ENCODE peak calls at places on chromosomes 2 and 18, in six cellular contexts. One of them, this sample, is unnamed.

GRCh38 chr2:168311265-168311925 is 64.0 kb upstream of the STK39 start:
- DNase-seq in colonic mucosa: no peak
- DNase-seq in ascending aorta: no peak
- DNase-seq in neural progenitor cell: no peak
- DNase-seq in lower lobe of right lung: no peak
- DNase-seq in endothelial cell of umbilical vein: no peak
- DNase-seq in this sample: no peak

GRCh38 chr2:96423281-96423680 is 81.9 kb downstream of the NEURL3 start:
- DNase-seq in neural progenitor cell: no peak
- DNase-seq in endothelial cell of umbilical vein: no peak
- DNase-seq in colonic mucosa: no peak
- DNase-seq in ascending aorta: no peak
- DNase-seq in lower lobe of right lung: no peak
- DNase-seq in this sample: no peak

GRCh38 chr2:156892449-156893335 is 364.8 kb upstream of the GALNT5 start:
- DNase-seq in neural progenitor cell: peak
- DNase-seq in colonic mucosa: no peak
- DNase-seq in ascending aorta: no peak
- DNase-seq in endothelial cell of umbilical vein: peak
- DNase-seq in lower lobe of right lung: no peak
- DNase-seq in this sample: no peak

GRCh38 chr2:80105020-80105419 is 199.5 kb downstream of the LRRTM1 start:
- DNase-seq in ascending aorta: no peak
- DNase-seq in colonic mucosa: no peak
- DNase-seq in neural progenitor cell: no peak
- DNase-seq in endothelial cell of umbilical vein: no peak
- DNase-seq in lower lobe of right lung: no peak
- DNase-seq in this sample: no peak

GRCh38 chr2:136297974-136298373 is 180.0 kb upstream of the CXCR4 start:
- DNase-seq in ascending aorta: no peak
- DNase-seq in endothelial cell of umbilical vein: no peak
- DNase-seq in neural progenitor cell: no peak
- DNase-seq in lower lobe of right lung: no peak
- DNase-seq in colonic mucosa: no peak
- DNase-seq in this sample: no peak

GRCh38 chr2:27152102-27152795 is 3.4 kb downstream of the TCF23 start:
- DNase-seq in neural progenitor cell: no peak
- DNase-seq in ascending aorta: no peak
- DNase-seq in lower lobe of right lung: no peak
- DNase-seq in colonic mucosa: no peak
- DNase-seq in endothelial cell of umbilical vein: no peak
- DNase-seq in this sample: no peak

GRCh38 chr2:29747786-29748470 is 173.5 kb downstream of the ALK start:
- DNase-seq in neural progenitor cell: peak
- DNase-seq in colonic mucosa: no peak
- DNase-seq in ascending aorta: no peak
- DNase-seq in lower lobe of right lung: no peak
- DNase-seq in endothelial cell of umbilical vein: no peak
- DNase-seq in this sample: no peak

GRCh38 chr2:11710632-11711381 is 35.6 kb upstream of the LPIN1 start:
- DNase-seq in neural progenitor cell: no peak
- DNase-seq in colonic mucosa: no peak
- DNase-seq in ascending aorta: no peak
- DNase-seq in endothelial cell of umbilical vein: peak
- DNase-seq in lower lobe of right lung: no peak
- DNase-seq in this sample: no peak

GRCh38 chr2:218569661-218570500 is 1.2 kb downstream of the CNOT9 start:
- DNase-seq in lower lobe of right lung: no peak
- DNase-seq in neural progenitor cell: peak
- DNase-seq in endothelial cell of umbilical vein: peak
- DNase-seq in ascending aorta: no peak
- DNase-seq in colonic mucosa: peak
- DNase-seq in this sample: no peak

GRCh38 chr2:112023707-112024106 is 31.4 kb upstream of the TMEM87B start:
- DNase-seq in endothelial cell of umbilical vein: no peak
- DNase-seq in neural progenitor cell: no peak
- DNase-seq in lower lobe of right lung: no peak
- DNase-seq in ascending aorta: no peak
- DNase-seq in colonic mucosa: no peak
- DNase-seq in this sample: no peak
- TF ChIP-seq CTCF in endothelial cell of umbilical vein: no peak
- TF ChIP-seq CTCF in neural progenitor cell: no peak
- TF ChIP-seq CTCF in lower lobe of right lung: no peak
- TF ChIP-seq CTCF in ascending aorta: no peak
- TF ChIP-seq CTCF in colonic mucosa: no peak
- TF ChIP-seq CTCF in this sample: no peak

GRCh38 chr2:195575879-195576391 is 81.1 kb upstream of the SLC39A10 start:
- DNase-seq in colonic mucosa: no peak
- DNase-seq in neural progenitor cell: peak
- DNase-seq in lower lobe of right lung: no peak
- DNase-seq in ascending aorta: no peak
- DNase-seq in endothelial cell of umbilical vein: peak
- DNase-seq in this sample: no peak
- TF ChIP-seq CTCF in colonic mucosa: no peak
- TF ChIP-seq CTCF in neural progenitor cell: peak
- TF ChIP-seq CTCF in lower lobe of right lung: no peak
- TF ChIP-seq CTCF in ascending aorta: no peak
- TF ChIP-seq CTCF in endothelial cell of umbilical vein: peak
- TF ChIP-seq CTCF in this sample: no peak

GRCh38 chr2:71777946-71778345 is 324.6 kb downstream of the DYSF start:
- DNase-seq in colonic mucosa: no peak
- DNase-seq in neural progenitor cell: no peak
- DNase-seq in lower lobe of right lung: no peak
- DNase-seq in ascending aorta: no peak
- DNase-seq in endothelial cell of umbilical vein: no peak
- DNase-seq in this sample: no peak
- TF ChIP-seq CTCF in colonic mucosa: no peak
- TF ChIP-seq CTCF in neural progenitor cell: no peak
- TF ChIP-seq CTCF in lower lobe of right lung: no peak
- TF ChIP-seq CTCF in ascending aorta: no peak
- TF ChIP-seq CTCF in endothelial cell of umbilical vein: no peak
- TF ChIP-seq CTCF in this sample: no peak

DNA sequence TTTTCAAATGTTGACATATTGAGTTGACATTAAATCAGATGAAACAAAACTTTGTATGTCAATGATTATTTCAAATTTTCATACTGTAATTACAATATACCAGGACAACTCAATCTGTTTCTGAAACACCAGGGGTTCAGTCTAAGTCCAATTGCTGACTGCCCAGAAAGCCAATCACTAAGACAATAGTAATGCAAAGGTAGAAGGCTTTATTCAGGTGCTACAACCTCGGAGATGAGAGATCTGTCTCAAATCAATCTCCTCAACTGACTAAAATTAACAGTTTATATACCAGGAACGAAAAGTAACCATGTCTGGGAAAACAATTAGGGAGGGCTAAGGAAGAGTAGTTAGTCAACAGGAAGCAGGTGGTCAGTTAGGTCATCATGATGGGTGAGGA is 1400.4 kb downstream of the SUCLG1 start:
- DNase-seq in neural progenitor cell: no peak
- DNase-seq in endothelial cell of umbilical vein: no peak
- DNase-seq in lower lobe of right lung: no peak
- DNase-seq in ascending aorta: no peak
- DNase-seq in colonic mucosa: no peak
- DNase-seq in this sample: no peak
- TF ChIP-seq CTCF in neural progenitor cell: no peak
- TF ChIP-seq CTCF in endothelial cell of umbilical vein: no peak
- TF ChIP-seq CTCF in lower lobe of right lung: no peak
- TF ChIP-seq CTCF in ascending aorta: no peak
- TF ChIP-seq CTCF in colonic mucosa: no peak
- TF ChIP-seq CTCF in this sample: no peak

DNA sequence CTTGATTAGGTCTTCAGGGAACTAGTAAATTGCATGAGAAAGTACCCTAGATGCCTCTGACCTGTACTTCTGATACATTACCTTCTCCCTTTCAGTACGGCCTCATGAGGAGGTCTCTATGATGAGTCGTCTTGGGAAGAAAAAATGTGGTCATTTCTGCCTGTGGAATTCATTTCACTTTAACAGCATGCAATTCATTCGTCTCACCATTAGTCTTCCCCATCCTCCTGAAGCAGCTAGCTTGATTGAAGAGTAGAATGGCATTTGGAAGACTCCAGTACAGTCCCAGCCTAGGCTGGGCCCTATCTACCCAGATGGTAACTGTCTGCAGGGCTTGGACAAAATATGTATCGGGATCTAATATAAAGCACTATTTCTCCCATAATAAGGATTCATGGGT is 52.1 kb downstream of the TMX3 start:
- DNase-seq in colonic mucosa: no peak
- DNase-seq in lower lobe of right lung: no peak
- DNase-seq in endothelial cell of umbilical vein: no peak
- DNase-seq in neural progenitor cell: no peak
- DNase-seq in ascending aorta: no peak
- DNase-seq in this sample: no peak
- TF ChIP-seq CTCF in colonic mucosa: no peak
- TF ChIP-seq CTCF in lower lobe of right lung: no peak
- TF ChIP-seq CTCF in endothelial cell of umbilical vein: peak
- TF ChIP-seq CTCF in neural progenitor cell: no peak
- TF ChIP-seq CTCF in ascending aorta: no peak
- TF ChIP-seq CTCF in this sample: no peak

GRCh38 chr2:212548459-212548815 is 9.8 kb upstream of the ERBB4 start:
- DNase-seq in lower lobe of right lung: no peak
- DNase-seq in ascending aorta: no peak
- DNase-seq in colonic mucosa: no peak
- DNase-seq in neural progenitor cell: peak
- DNase-seq in endothelial cell of umbilical vein: peak
- DNase-seq in this sample: no peak
- TF ChIP-seq CTCF in lower lobe of right lung: peak
- TF ChIP-seq CTCF in ascending aorta: peak
- TF ChIP-seq CTCF in colonic mucosa: no peak
- TF ChIP-seq CTCF in neural progenitor cell: peak
- TF ChIP-seq CTCF in endothelial cell of umbilical vein: peak
- TF ChIP-seq CTCF in this sample: no peak

GRCh38 chr2:188770296-188770695 is 203.9 kb upstream of the COL3A1 start:
- DNase-seq in endothelial cell of umbilical vein: no peak
- DNase-seq in neural progenitor cell: no peak
- DNase-seq in ascending aorta: no peak
- DNase-seq in colonic mucosa: no peak
- DNase-seq in lower lobe of right lung: no peak
- DNase-seq in this sample: no peak

GRCh38 chr2:188766086-188766856 is 207.9 kb upstream of the COL3A1 start:
- DNase-seq in ascending aorta: no peak
- DNase-seq in neural progenitor cell: no peak
- DNase-seq in colonic mucosa: no peak
- DNase-seq in lower lobe of right lung: no peak
- DNase-seq in endothelial cell of umbilical vein: no peak
- DNase-seq in this sample: no peak

GRCh38 chr2:188765522-188765921 is 208.7 kb upstream of the COL3A1 start:
- DNase-seq in lower lobe of right lung: no peak
- DNase-seq in neural progenitor cell: peak
- DNase-seq in ascending aorta: no peak
- DNase-seq in colonic mucosa: no peak
- DNase-seq in endothelial cell of umbilical vein: peak
- DNase-seq in this sample: no peak
- TF ChIP-seq CTCF in lower lobe of right lung: no peak
- TF ChIP-seq CTCF in neural progenitor cell: peak
- TF ChIP-seq CTCF in ascending aorta: no peak
- TF ChIP-seq CTCF in colonic mucosa: no peak
- TF ChIP-seq CTCF in endothelial cell of umbilical vein: peak
- TF ChIP-seq CTCF in this sample: no peak

GRCh38 chr18:9683418-9684396 is 24.4 kb upstream of the RAB31 start:
- DNase-seq in neural progenitor cell: no peak
- DNase-seq in ascending aorta: no peak
- DNase-seq in lower lobe of right lung: no peak
- DNase-seq in endothelial cell of umbilical vein: peak
- DNase-seq in colonic mucosa: no peak
- DNase-seq in this sample: no peak
- TF ChIP-seq CTCF in neural progenitor cell: peak
- TF ChIP-seq CTCF in ascending aorta: peak
- TF ChIP-seq CTCF in lower lobe of right lung: peak
- TF ChIP-seq CTCF in endothelial cell of umbilical vein: peak
- TF ChIP-seq CTCF in colonic mucosa: peak
- TF ChIP-seq CTCF in this sample: no peak

GRCh38 chr18:24014062-24014985 is at the start of gene TTC39C:
- DNase-seq in lower lobe of right lung: peak
- DNase-seq in ascending aorta: no peak
- DNase-seq in colonic mucosa: peak
- DNase-seq in endothelial cell of umbilical vein: peak
- DNase-seq in neural progenitor cell: peak
- DNase-seq in this sample: peak

GRCh38 chr18:24014986-24015896 is 687 bp downstream of the TTC39C start:
- DNase-seq in lower lobe of right lung: peak
- DNase-seq in ascending aorta: no peak
- DNase-seq in neural progenitor cell: peak
- DNase-seq in endothelial cell of umbilical vein: peak
- DNase-seq in colonic mucosa: peak
- DNase-seq in this sample: no peak

GRCh38 chr18:24015897-24016631 is 1.5 kb downstream of the TTC39C start:
- DNase-seq in endothelial cell of umbilical vein: no peak
- DNase-seq in neural progenitor cell: peak
- DNase-seq in lower lobe of right lung: no peak
- DNase-seq in ascending aorta: no peak
- DNase-seq in colonic mucosa: no peak
- DNase-seq in this sample: no peak

GRCh38 chr18:24018299-24018910 is 3.9 kb downstream of the TTC39C start:
- DNase-seq in ascending aorta: no peak
- DNase-seq in neural progenitor cell: no peak
- DNase-seq in endothelial cell of umbilical vein: no peak
- DNase-seq in colonic mucosa: no peak
- DNase-seq in lower lobe of right lung: no peak
- DNase-seq in this sample: no peak

GRCh38 chr18:24016643-24017042 is 2.1 kb downstream of the TTC39C start:
- DNase-seq in colonic mucosa: no peak
- DNase-seq in endothelial cell of umbilical vein: peak
- DNase-seq in ascending aorta: no peak
- DNase-seq in neural progenitor cell: no peak
- DNase-seq in lower lobe of right lung: no peak
- DNase-seq in this sample: no peak
- TF ChIP-seq CTCF in colonic mucosa: peak
- TF ChIP-seq CTCF in endothelial cell of umbilical vein: peak
- TF ChIP-seq CTCF in ascending aorta: no peak
- TF ChIP-seq CTCF in neural progenitor cell: peak
- TF ChIP-seq CTCF in lower lobe of right lung: peak
- TF ChIP-seq CTCF in this sample: no peak

This sample was measured in omental fat pad.